ENCODE peak calls at places on chromosomes 16 and 17, in seven cellular contexts. One of them, this sample, is unnamed.

GRCh38 chr16:1989826-1990335 is at the start of gene SYNGR3:
- DNase-seq in frontal cortex: no peak
- DNase-seq in SHP77 treated with DMSO at 0.1 percent for 48 hours: no peak
- DNase-seq in NAMALWA: no peak
- DNase-seq in smooth muscle cell of the brain vasculature: no peak
- DNase-seq in activated effector memory CD4-positive, alpha-beta T cell treated with anti-CD3 and anti-CD28 coated beads, Interleukin-2, amount 50 U/mL, for 16 hours: no peak
- DNase-seq in A549: no peak
- DNase-seq in this sample: peak; percentile 64

GRCh38 chr16:11528053-11528452 is 58.7 kb downstream of the LITAF start:
- DNase-seq in activated effector memory CD4-positive, alpha-beta T cell treated with anti-CD3 and anti-CD28 coated beads, Interleukin-2, amount 50 U/mL, for 16 hours: no peak
- DNase-seq in A549: no peak
- DNase-seq in SHP77 treated with DMSO at 0.1 percent for 48 hours: no peak
- DNase-seq in smooth muscle cell of the brain vasculature: no peak
- DNase-seq in frontal cortex: no peak
- DNase-seq in NAMALWA: no peak
- DNase-seq in this sample: no peak

GRCh38 chr17:76873856-76874255 is 5.7 kb downstream of the MGAT5B start:
- DNase-seq in frontal cortex: no peak
- DNase-seq in activated effector memory CD4-positive, alpha-beta T cell treated with anti-CD3 and anti-CD28 coated beads, Interleukin-2, amount 50 U/mL, for 16 hours: no peak
- DNase-seq in A549: no peak
- DNase-seq in SHP77 treated with DMSO at 0.1 percent for 48 hours: no peak
- DNase-seq in smooth muscle cell of the brain vasculature: no peak
- DNase-seq in NAMALWA: no peak
- DNase-seq in this sample: no peak

GRCh38 chr17:65312718-65313382 is 175.7 kb downstream of the RGS9 start:
- DNase-seq in A549: no peak
- DNase-seq in frontal cortex: no peak
- DNase-seq in NAMALWA: no peak
- DNase-seq in SHP77 treated with DMSO at 0.1 percent for 48 hours: no peak
- DNase-seq in smooth muscle cell of the brain vasculature: no peak
- DNase-seq in activated effector memory CD4-positive, alpha-beta T cell treated with anti-CD3 and anti-CD28 coated beads, Interleukin-2, amount 50 U/mL, for 16 hours: no peak
- DNase-seq in this sample: no peak

GRCh38 chr17:79645022-79645776 is 34.3 kb upstream of the RBFOX3 start:
- DNase-seq in activated effector memory CD4-positive, alpha-beta T cell treated with anti-CD3 and anti-CD28 coated beads, Interleukin-2, amount 50 U/mL, for 16 hours: peak; percentile 57
- DNase-seq in A549: no peak
- DNase-seq in frontal cortex: no peak
- DNase-seq in NAMALWA: no peak
- DNase-seq in SHP77 treated with DMSO at 0.1 percent for 48 hours: no peak
- DNase-seq in smooth muscle cell of the brain vasculature: no peak
- DNase-seq in this sample: no peak

GRCh38 chr16:15538484-15538883 is 104.1 kb downstream of the BMERB1 start:
- DNase-seq in A549: no peak
- DNase-seq in NAMALWA: no peak
- DNase-seq in SHP77 treated with DMSO at 0.1 percent for 48 hours: no peak
- DNase-seq in activated effector memory CD4-positive, alpha-beta T cell treated with anti-CD3 and anti-CD28 coated beads, Interleukin-2, amount 50 U/mL, for 16 hours: no peak
- DNase-seq in frontal cortex: no peak
- DNase-seq in smooth muscle cell of the brain vasculature: no peak
- DNase-seq in this sample: no peak

GRCh38 chr17:75661531-75661930 is 5.4 kb downstream of the RECQL5 start:
- DNase-seq in smooth muscle cell of the brain vasculature: no peak
- DNase-seq in NAMALWA: no peak
- DNase-seq in frontal cortex: no peak
- DNase-seq in activated effector memory CD4-positive, alpha-beta T cell treated with anti-CD3 and anti-CD28 coated beads, Interleukin-2, amount 50 U/mL, for 16 hours: no peak
- DNase-seq in A549: no peak
- DNase-seq in SHP77 treated with DMSO at 0.1 percent for 48 hours: no peak
- DNase-seq in this sample: no peak

GRCh38 chr17:68540981-68541380 is 28.8 kb downstream of the PRKAR1A start:
- DNase-seq in SHP77 treated with DMSO at 0.1 percent for 48 hours: no peak
- DNase-seq in smooth muscle cell of the brain vasculature: no peak
- DNase-seq in frontal cortex: no peak
- DNase-seq in A549: no peak
- DNase-seq in NAMALWA: no peak
- DNase-seq in activated effector memory CD4-positive, alpha-beta T cell treated with anti-CD3 and anti-CD28 coated beads, Interleukin-2, amount 50 U/mL, for 16 hours: no peak
- DNase-seq in this sample: no peak

GRCh38 chr17:21275047-21275578 is 9.4 kb upstream of the MAP2K3 start:
- DNase-seq in SHP77 treated with DMSO at 0.1 percent for 48 hours: no peak
- DNase-seq in smooth muscle cell of the brain vasculature: no peak
- DNase-seq in NAMALWA: no peak
- DNase-seq in activated effector memory CD4-positive, alpha-beta T cell treated with anti-CD3 and anti-CD28 coated beads, Interleukin-2, amount 50 U/mL, for 16 hours: no peak
- DNase-seq in A549: no peak
- DNase-seq in frontal cortex: no peak
- DNase-seq in this sample: no peak